ENCODE peak calls at places on chromosomes 12 and 14, in five cellular contexts. G is lung; D is activated CD8-positive, alpha-beta T cell treated with anti-CD3 and anti-CD28 coated beads for 36 hours; C is LoVo; A is HCT116. K is an unnamed sample.

GRCh38 chr14:103528158-103528511 is 861 bp upstream of the TRMT61A start:
- DNase-seq in G (no peak), D (no peak), C (no peak), A (no peak), K (no peak)

GRCh38 chr12:25692115-25693035 is 139.3 kb upstream of the LMNTD1 start:
- DNase-seq in G (no peak), D (no peak), C (peak; percentile 64), A (no peak), K (no peak)

GRCh38 chr14:24329736-24330135 is 5.1 kb downstream of the ADCY4 start:
- DNase-seq in G (peak; percentile 62), D (peak; percentile 85), C (no peak), A (no peak), K (no peak)

GRCh38 chr14:77979171-77979570 is 179.3 kb downstream of the ADCK1 start:
- DNase-seq in G (no peak), D (no peak), C (no peak), A (no peak), K (no peak)

GRCh38 chr14:104970231-104971068 is 7.7 kb downstream of the AHNAK2 start:
- DNase-seq in G (peak; percentile 61), D (no peak), C (no peak), A (peak; percentile 56), K (no peak)

GRCh38 chr14:90829677-90830076 is 13.4 kb upstream of the TTC7B start:
- DNase-seq in G (no peak), D (no peak), C (no peak), A (no peak), K (no peak)

GRCh38 chr14:100825691-100826331 is at the start of gene MEG3:
- DNase-seq in G (no peak), D (no peak), C (no peak), A (no peak), K (no peak)

GRCh38 chr12:70576341-70577282 is 60.6 kb downstream of the PTPRB start:
- DNase-seq in G (no peak), D (no peak), C (peak; percentile 74), A (peak; percentile 66), K (no peak)

GRCh38 chr14:105064721-105065143 is 498 bp downstream of the GPR132 start:
- DNase-seq in G (no peak), D (peak; percentile 70), C (no peak), A (no peak), K (no peak)

GRCh38 chr12:106138646-106139421 is at the start of gene NUAK1:
- DNase-seq in G (peak; percentile 45), D (peak; percentile 23), C (peak; percentile 61), A (no peak), K (peak; percentile 9)

K was measured in cortex of kidney.